ENCODE peak calls at places on chromosomes 4 and X, in ten cellular contexts. T is dorsolateral prefrontal cortex, M is pancreas, W is suprapubic skin, I is WERI-Rb-1, O is aorta, J is mesendoderm, G is AG04450, Y is thoracic aorta, Q is PC-9. H is an unnamed sample. For H3K27me3, the result is how much of the 10 kb centered on the place peaks cover.

GRCh38 chrX:86066998-86067397 is 19.6 kb upstream of the CHM start:
- DNase-seq in T (no peak), M (no peak), W (no peak), I (peak), O (no peak), J (peak), G (no peak), Y (no peak), Q (no peak), H (no peak)

GRCh38 chr4:100907465-100908454 is 389.9 kb upstream of the EMCN start:
- DNase-seq in T (no peak), M (no peak), W (no peak), I (no peak), O (no peak), J (peak), G (no peak), Y (no peak), Q (peak), H (no peak)

GRCh38 chr4:41181037-41181436 is 33.3 kb downstream of the APBB2 start:
- DNase-seq in T (no peak), M (no peak), W (no peak), I (no peak), O (no peak), J (no peak), G (no peak), Y (no peak), Q (no peak), H (no peak)

GRCh38 chr4:23333946-23334878 is 555.6 kb downstream of the PPARGC1A start:
- DNase-seq in T (no peak), M (no peak), W (no peak), I (no peak), O (no peak), J (peak), G (peak), Y (no peak), Q (peak), H (peak)

GRCh38 chr4:113636877-113637276 is 124.7 kb downstream of the CAMK2D start:
- DNase-seq in T (no peak), M (no peak), W (no peak), I (no peak), O (no peak), J (peak), G (peak), Y (no peak), Q (peak), H (no peak)

GRCh38 chr4:100721077-100721476 is 203.3 kb upstream of the EMCN start:
- DNase-seq in T (no peak), M (no peak), W (no peak), I (no peak), O (no peak), J (no peak), G (no peak), Y (no peak), Q (no peak), H (no peak)

GRCh38 chr4:88697588-88698329 is at the start of gene NAP1L5:
- DNase-seq in T (peak), M (peak), W (peak), I (peak), O (peak), J (peak), G (no peak), Y (no peak), Q (no peak), H (peak)

GRCh38 chr4:78624048-78624447 is 72.5 kb downstream of the ANXA3 start:
- DNase-seq in T (no peak), M (no peak), W (no peak), I (no peak), O (no peak), J (peak), G (no peak), Y (no peak), Q (no peak), H (no peak)

GRCh38 chr4:101651778-101652177 is 138.8 kb upstream of the BANK1 start:
- DNase-seq in T (no peak), M (no peak), W (no peak), I (no peak), O (no peak), J (no peak), G (no peak), Y (no peak), Q (no peak), H (no peak)

GRCh38 chrX:133745361-133745760 is 240.0 kb downstream of the GPC3 start:
- DNase-seq in T (no peak), M (no peak), W (no peak), I (no peak), O (no peak), J (no peak), G (no peak), Y (no peak), Q (no peak), H (peak)
- H3K27ac ChIP-seq in T (no peak), M (no peak), W (no peak), I (no peak), O (no peak), J (no peak), G (no peak), Y (no peak), Q (no peak), H (no peak)

GRCh38 chr4:37451646-37452045 is 207.1 kb downstream of the NWD2 start:
- DNase-seq in T (no peak), M (no peak), W (no peak), I (no peak), O (no peak), J (no peak), G (no peak), Y (no peak), Q (no peak), H (no peak)
- H3K27me3 ChIP-seq in T (under half), M (under half), W (under half), I (half or more), O (under half), J (under half), G (under half), Y (under half), Q (under half), H (under half)

DNA sequence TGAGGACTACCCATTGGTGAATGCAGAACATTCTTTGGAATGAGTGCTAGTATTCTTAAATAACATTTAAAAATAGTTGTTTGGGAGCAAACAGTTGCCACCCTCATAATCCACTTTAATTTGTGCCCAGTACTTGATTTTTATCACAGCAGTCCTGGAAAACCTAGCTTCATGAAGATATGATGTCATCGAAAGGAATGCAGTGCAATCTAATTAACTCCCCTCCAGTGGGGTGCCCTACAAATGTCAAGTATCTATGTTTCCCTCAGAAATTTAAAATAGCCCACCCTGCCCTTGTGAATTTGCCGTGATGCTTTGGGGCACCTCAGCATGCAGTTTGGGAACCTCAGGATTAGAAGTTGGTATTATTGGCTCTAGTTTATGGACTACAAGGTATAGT is 5.4 kb downstream of the RAB9A start:
- DNase-seq in T (no peak), M (no peak), W (no peak), I (no peak), O (no peak), J (no peak), G (no peak), Y (no peak), Q (no peak), H (no peak)
- H3K27ac ChIP-seq in T (no peak), M (no peak), W (peak), I (no peak), O (no peak), J (no peak), G (no peak), Y (no peak), Q (peak), H (no peak)

DNA sequence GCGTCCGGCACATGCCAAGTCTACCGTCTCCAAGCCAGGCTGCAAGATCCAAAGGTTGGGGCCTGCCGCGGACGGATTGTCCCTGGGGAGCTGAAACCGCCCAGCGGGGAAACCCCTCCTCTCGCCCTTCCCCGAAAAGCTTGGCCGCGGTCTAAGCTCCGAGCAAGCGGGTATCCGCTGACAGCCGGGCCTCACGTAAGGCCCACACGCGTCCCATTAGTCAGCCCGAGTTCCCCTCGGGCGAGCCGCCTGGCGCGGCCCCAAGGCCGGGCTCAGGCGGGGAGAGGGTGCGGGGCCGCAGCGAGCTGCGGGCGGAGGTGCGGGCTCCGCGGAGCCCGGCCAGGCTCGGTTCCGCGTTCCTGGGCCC is 6.9 kb upstream of the BCOR start:
- DNase-seq in T (no peak), M (peak), W (no peak), I (no peak), O (peak), J (peak), G (no peak), Y (no peak), Q (no peak), H (no peak)
- H3K27me3 ChIP-seq in T (half or more), M (under half), W (under half), I (half or more), O (under half), J (under half), G (under half), Y (under half), Q (under half), H (under half)

DNA sequence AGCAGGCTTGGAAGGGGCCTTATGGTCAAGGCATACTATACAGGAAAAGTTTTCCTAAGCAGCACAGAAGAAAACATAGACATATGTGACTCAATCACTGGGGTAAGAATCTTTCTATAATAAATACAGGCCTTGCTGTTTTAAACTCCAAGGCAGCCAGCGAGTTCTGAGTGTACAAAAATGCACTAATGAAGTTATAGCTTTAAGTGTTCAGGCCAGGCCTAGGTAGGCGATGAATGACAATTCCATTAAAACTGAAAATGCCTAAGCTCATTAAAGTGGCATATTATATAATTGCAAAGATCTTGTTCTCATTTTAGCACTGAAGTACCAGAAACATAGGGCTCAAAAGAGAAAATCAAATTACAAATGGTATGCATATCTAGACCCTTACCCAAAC is 716.4 kb upstream of the HS3ST1 start:
- DNase-seq in T (no peak), M (no peak), W (no peak), I (no peak), O (no peak), J (no peak), G (no peak), Y (no peak), Q (no peak), H (no peak)
- H3K27ac ChIP-seq in T (no peak), M (no peak), W (no peak), I (no peak), O (no peak), J (no peak), G (no peak), Y (no peak), Q (no peak), H (no peak)

DNA sequence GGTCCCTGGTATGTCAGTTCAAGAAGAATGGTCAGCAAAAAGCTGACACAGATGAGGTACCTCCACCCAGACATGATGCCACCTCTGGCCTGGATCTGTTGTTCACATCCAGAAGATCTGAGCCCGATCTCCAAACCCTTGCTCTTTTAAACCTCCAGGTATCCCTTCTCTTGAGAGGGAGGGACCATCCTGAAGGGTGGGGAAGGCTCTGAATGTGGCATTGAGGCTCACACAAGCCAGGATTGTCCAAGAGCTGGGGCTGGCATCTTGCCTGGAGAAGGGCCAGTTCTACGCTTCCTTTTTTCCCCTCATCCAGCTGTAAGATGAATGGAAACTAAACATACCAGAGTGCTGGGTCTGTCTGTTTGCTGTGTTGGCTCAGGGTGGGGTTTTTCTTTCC is at the start of gene ITIH6:
- DNase-seq in T (no peak), M (no peak), W (no peak), I (no peak), O (no peak), J (no peak), G (no peak), Y (no peak), Q (no peak), H (no peak)
- H3K27me3 ChIP-seq in T (under half), M (under half), W (under half), I (half or more), O (under half), J (under half), G (under half), Y (under half), Q (under half), H (under half)

GRCh38 chr4:107930821-107931774 is at the start of gene CYP2U1:
- DNase-seq in T (peak), M (peak), W (peak), I (peak), O (peak), J (peak), G (peak), Y (peak), Q (no peak), H (peak)
- H3K27ac ChIP-seq in T (peak), M (no peak), W (peak), I (peak), O (peak), J (no peak), G (peak), Y (peak), Q (no peak), H (peak)

DNA sequence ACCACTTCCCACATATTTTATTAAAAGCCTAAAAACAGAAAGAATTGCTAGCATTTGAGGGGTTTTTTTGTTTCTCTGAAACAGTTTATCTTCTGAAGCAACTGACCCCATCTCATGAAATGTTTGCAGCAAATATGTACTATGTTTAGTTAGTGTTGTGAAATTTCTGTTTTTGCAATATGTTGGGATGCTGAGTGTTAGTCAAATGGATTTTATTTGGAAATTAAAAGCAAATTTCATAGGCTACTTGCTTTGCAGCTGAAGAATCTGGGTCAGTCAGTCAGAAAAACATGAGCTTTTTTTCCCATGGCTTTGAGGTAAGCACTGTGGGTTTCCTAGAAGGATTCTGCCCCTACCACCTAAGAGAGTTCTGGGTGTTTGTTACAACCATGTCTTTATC is 184.9 kb upstream of the DKK2 start:
- DNase-seq in T (no peak), M (no peak), W (no peak), I (no peak), O (no peak), J (no peak), G (no peak), Y (no peak), Q (no peak), H (no peak)
- H3K27me3 ChIP-seq in T (under half), M (under half), W (under half), I (under half), O (under half), J (under half), G (under half), Y (under half), Q (under half), H (under half)

H was measured in CD4-positive, alpha-beta T cell.